ENCODE peak calls at places on chromosomes 3 and 15, in eight cellular contexts. One of them, this sample, is unnamed.

GRCh38 chr3:112681822-112682325 is 40.9 kb upstream of the CCDC80 start:
- DNase-seq in HCT116: no peak
- DNase-seq in endothelial cell of umbilical vein: peak; percentile 64
- DNase-seq in HL-60: no peak
- DNase-seq in stomach: no peak
- DNase-seq in sigmoid colon: no peak
- DNase-seq in breast epithelium: no peak
- DNase-seq in suprapubic skin: no peak
- DNase-seq in this sample: no peak

GRCh38 chr3:188562163-188562562 is 408.2 kb downstream of the LPP start:
- DNase-seq in HCT116: no peak
- DNase-seq in endothelial cell of umbilical vein: no peak
- DNase-seq in HL-60: no peak
- DNase-seq in stomach: no peak
- DNase-seq in sigmoid colon: no peak
- DNase-seq in breast epithelium: no peak
- DNase-seq in suprapubic skin: no peak
- DNase-seq in this sample: no peak

GRCh38 chr3:48685603-48686511 is at the start of gene NCKIPSD:
- DNase-seq in HCT116: peak; percentile 60
- DNase-seq in endothelial cell of umbilical vein: peak; percentile 84
- DNase-seq in HL-60: peak; percentile 71
- DNase-seq in stomach: peak; percentile 94
- DNase-seq in sigmoid colon: peak; percentile 93
- DNase-seq in breast epithelium: peak; percentile 90
- DNase-seq in suprapubic skin: peak; percentile 91
- DNase-seq in this sample: peak; percentile 93

GRCh38 chr15:32838820-32839219 is 121.0 kb downstream of the GREM1 start:
- DNase-seq in HCT116: no peak
- DNase-seq in endothelial cell of umbilical vein: peak; percentile 57
- DNase-seq in HL-60: no peak
- DNase-seq in stomach: no peak
- DNase-seq in sigmoid colon: no peak
- DNase-seq in breast epithelium: no peak
- DNase-seq in suprapubic skin: peak; percentile 83
- DNase-seq in this sample: no peak

GRCh38 chr3:171940250-171940649 is 97.1 kb downstream of the TMEM212 start:
- DNase-seq in HCT116: no peak
- DNase-seq in endothelial cell of umbilical vein: no peak
- DNase-seq in HL-60: no peak
- DNase-seq in stomach: no peak
- DNase-seq in sigmoid colon: no peak
- DNase-seq in breast epithelium: no peak
- DNase-seq in suprapubic skin: no peak
- DNase-seq in this sample: no peak

GRCh38 chr15:94360251-94360671 is 128.9 kb downstream of the MCTP2 start:
- DNase-seq in HCT116: no peak
- DNase-seq in endothelial cell of umbilical vein: no peak
- DNase-seq in HL-60: no peak
- DNase-seq in stomach: no peak
- DNase-seq in sigmoid colon: no peak
- DNase-seq in breast epithelium: no peak
- DNase-seq in suprapubic skin: no peak
- DNase-seq in this sample: no peak

GRCh38 chr3:61894988-61895935 is 333.9 kb downstream of the PTPRG start:
- DNase-seq in HCT116: peak; percentile 95
- DNase-seq in endothelial cell of umbilical vein: peak; percentile 93
- DNase-seq in HL-60: no peak
- DNase-seq in stomach: peak; percentile 80
- DNase-seq in sigmoid colon: peak; percentile 85
- DNase-seq in breast epithelium: no peak
- DNase-seq in suprapubic skin: no peak
- DNase-seq in this sample: peak; percentile 66

GRCh38 chr3:187970106-187970505 is 183.9 kb upstream of the LPP start:
- DNase-seq in HCT116: no peak
- DNase-seq in endothelial cell of umbilical vein: no peak
- DNase-seq in HL-60: no peak
- DNase-seq in stomach: no peak
- DNase-seq in sigmoid colon: no peak
- DNase-seq in breast epithelium: no peak
- DNase-seq in suprapubic skin: no peak
- DNase-seq in this sample: no peak

GRCh38 chr3:144109944-144110343 is 138.3 kb downstream of the DIPK2A start:
- DNase-seq in HCT116: no peak
- DNase-seq in endothelial cell of umbilical vein: no peak
- DNase-seq in HL-60: no peak
- DNase-seq in stomach: no peak
- DNase-seq in sigmoid colon: no peak
- DNase-seq in breast epithelium: no peak
- DNase-seq in suprapubic skin: no peak
- DNase-seq in this sample: no peak

GRCh38 chr3:39637807-39638206 is 170.3 kb downstream of the MOBP start:
- DNase-seq in HCT116: peak; percentile 31
- DNase-seq in endothelial cell of umbilical vein: peak; percentile 82
- DNase-seq in HL-60: peak; percentile 21
- DNase-seq in stomach: no peak
- DNase-seq in sigmoid colon: no peak
- DNase-seq in breast epithelium: no peak
- DNase-seq in suprapubic skin: no peak
- DNase-seq in this sample: peak; percentile 22

GRCh38 chr3:186497608-186498007 is 46.6 kb downstream of the CRYGS start:
- DNase-seq in HCT116: no peak
- DNase-seq in endothelial cell of umbilical vein: no peak
- DNase-seq in HL-60: no peak
- DNase-seq in stomach: no peak
- DNase-seq in sigmoid colon: no peak
- DNase-seq in breast epithelium: no peak
- DNase-seq in suprapubic skin: no peak
- DNase-seq in this sample: no peak

GRCh38 chr3:122975163-122975923 is 52.2 kb downstream of the SEMA5B start:
- DNase-seq in HCT116: no peak
- DNase-seq in endothelial cell of umbilical vein: no peak
- DNase-seq in HL-60: peak; percentile 10
- DNase-seq in stomach: no peak
- DNase-seq in sigmoid colon: peak; percentile 89
- DNase-seq in breast epithelium: peak; percentile 57
- DNase-seq in suprapubic skin: no peak
- DNase-seq in this sample: no peak

GRCh38 chr15:49620174-49620573 is 444 bp downstream of the FAM227B start:
- DNase-seq in HCT116: no peak
- DNase-seq in endothelial cell of umbilical vein: peak; percentile 56
- DNase-seq in HL-60: peak; percentile 63
- DNase-seq in stomach: no peak
- DNase-seq in sigmoid colon: no peak
- DNase-seq in breast epithelium: no peak
- DNase-seq in suprapubic skin: no peak
- DNase-seq in this sample: peak; percentile 5

GRCh38 chr3:82012775-82013174 is 251.3 kb upstream of the GBE1 start:
- DNase-seq in HCT116: no peak
- DNase-seq in endothelial cell of umbilical vein: peak; percentile 11
- DNase-seq in HL-60: no peak
- DNase-seq in stomach: no peak
- DNase-seq in sigmoid colon: no peak
- DNase-seq in breast epithelium: no peak
- DNase-seq in suprapubic skin: no peak
- DNase-seq in this sample: no peak

GRCh38 chr3:14253022-14253761 is 74.6 kb downstream of the LSM3 start:
- DNase-seq in HCT116: no peak
- DNase-seq in endothelial cell of umbilical vein: no peak
- DNase-seq in HL-60: no peak
- DNase-seq in stomach: no peak
- DNase-seq in sigmoid colon: no peak
- DNase-seq in breast epithelium: no peak
- DNase-seq in suprapubic skin: peak; percentile 80
- DNase-seq in this sample: no peak

GRCh38 chr15:97171556-97171955 is 788.9 kb upstream of the ARRDC4 start:
- DNase-seq in HCT116: no peak
- DNase-seq in endothelial cell of umbilical vein: no peak
- DNase-seq in HL-60: no peak
- DNase-seq in stomach: no peak
- DNase-seq in sigmoid colon: no peak
- DNase-seq in breast epithelium: no peak
- DNase-seq in suprapubic skin: no peak
- DNase-seq in this sample: no peak

GRCh38 chr3:136042608-136043221 is 77.2 kb downstream of the PPP2R3A start:
- DNase-seq in HCT116: peak; percentile 37
- DNase-seq in endothelial cell of umbilical vein: peak; percentile 67
- DNase-seq in HL-60: no peak
- DNase-seq in stomach: no peak
- DNase-seq in sigmoid colon: no peak
- DNase-seq in breast epithelium: no peak
- DNase-seq in suprapubic skin: no peak
- DNase-seq in this sample: peak; percentile 86

GRCh38 chr3:60053518-60054265 is 1003.9 kb upstream of the CFAP20DC start:
- DNase-seq in HCT116: no peak
- DNase-seq in endothelial cell of umbilical vein: no peak
- DNase-seq in HL-60: no peak
- DNase-seq in stomach: no peak
- DNase-seq in sigmoid colon: no peak
- DNase-seq in breast epithelium: no peak
- DNase-seq in suprapubic skin: no peak
- DNase-seq in this sample: no peak

GRCh38 chr3:59573911-59574310 is 524.1 kb upstream of the CFAP20DC start:
- DNase-seq in HCT116: no peak
- DNase-seq in endothelial cell of umbilical vein: no peak
- DNase-seq in HL-60: no peak
- DNase-seq in stomach: no peak
- DNase-seq in sigmoid colon: peak; percentile 74
- DNase-seq in breast epithelium: peak; percentile 71
- DNase-seq in suprapubic skin: no peak
- DNase-seq in this sample: no peak

GRCh38 chr15:60152386-60152785 is 148.3 kb downstream of the FOXB1 start:
- DNase-seq in HCT116: no peak
- DNase-seq in endothelial cell of umbilical vein: no peak
- DNase-seq in HL-60: no peak
- DNase-seq in stomach: no peak
- DNase-seq in sigmoid colon: no peak
- DNase-seq in breast epithelium: no peak
- DNase-seq in suprapubic skin: no peak
- DNase-seq in this sample: no peak

GRCh38 chr15:63379492-63380150 is 2.0 kb downstream of the CA12 start:
- DNase-seq in HCT116: no peak
- DNase-seq in endothelial cell of umbilical vein: no peak
- DNase-seq in HL-60: no peak
- DNase-seq in stomach: no peak
- DNase-seq in sigmoid colon: no peak
- DNase-seq in breast epithelium: no peak
- DNase-seq in suprapubic skin: no peak
- DNase-seq in this sample: no peak
- H3K4me3 ChIP-seq in HCT116: no peak overlapping the region
- H3K4me3 ChIP-seq in endothelial cell of umbilical vein: no peak overlapping the region
- H3K4me3 ChIP-seq in HL-60: no peak overlapping the region
- H3K4me3 ChIP-seq in stomach: no peak overlapping the region
- H3K4me3 ChIP-seq in sigmoid colon: no peak overlapping the region
- H3K4me3 ChIP-seq in breast epithelium: no peak overlapping the region
- H3K4me3 ChIP-seq in suprapubic skin: peak overlapping the region; percentile 59
- H3K4me3 ChIP-seq in this sample: peak overlapping the region; percentile 27

GRCh38 chr3:9386060-9386459 is 11.4 kb upstream of the SETD5 start:
- DNase-seq in HCT116: no peak
- DNase-seq in endothelial cell of umbilical vein: no peak
- DNase-seq in HL-60: no peak
- DNase-seq in stomach: no peak
- DNase-seq in sigmoid colon: no peak
- DNase-seq in breast epithelium: no peak
- DNase-seq in suprapubic skin: no peak
- DNase-seq in this sample: no peak
- TF ChIP-seq POLR2AphosphoS5 in HCT116: peak; percentile 11
- TF ChIP-seq POLR2AphosphoS5 in endothelial cell of umbilical vein: no peak
- TF ChIP-seq POLR2AphosphoS5 in HL-60: no peak
- TF ChIP-seq POLR2AphosphoS5 in stomach: no peak
- TF ChIP-seq POLR2AphosphoS5 in sigmoid colon: no peak
- TF ChIP-seq POLR2AphosphoS5 in breast epithelium: no peak
- TF ChIP-seq POLR2AphosphoS5 in suprapubic skin: no peak
- TF ChIP-seq POLR2AphosphoS5 in this sample: no peak

GRCh38 chr15:78641876-78642275 is 866 bp upstream of the CHRNB4 start:
- DNase-seq in HCT116: no peak
- DNase-seq in endothelial cell of umbilical vein: no peak
- DNase-seq in HL-60: no peak
- DNase-seq in stomach: no peak
- DNase-seq in sigmoid colon: no peak
- DNase-seq in breast epithelium: no peak
- DNase-seq in suprapubic skin: no peak
- DNase-seq in this sample: peak; percentile 43
- H3K4me3 ChIP-seq in HCT116: no peak overlapping the region
- H3K4me3 ChIP-seq in endothelial cell of umbilical vein: no peak overlapping the region
- H3K4me3 ChIP-seq in HL-60: no peak overlapping the region
- H3K4me3 ChIP-seq in stomach: no peak overlapping the region
- H3K4me3 ChIP-seq in sigmoid colon: no peak overlapping the region
- H3K4me3 ChIP-seq in breast epithelium: no peak overlapping the region
- H3K4me3 ChIP-seq in suprapubic skin: no peak overlapping the region
- H3K4me3 ChIP-seq in this sample: peak overlapping the region; percentile 88

GRCh38 chr3:29280675-29281264 is at the start of gene RBMS3:
- DNase-seq in HCT116: peak; percentile 48
- DNase-seq in endothelial cell of umbilical vein: peak; percentile 95
- DNase-seq in HL-60: no peak
- DNase-seq in stomach: peak; percentile 58
- DNase-seq in sigmoid colon: peak; percentile 97
- DNase-seq in breast epithelium: peak; percentile 60
- DNase-seq in suprapubic skin: peak; percentile 89
- DNase-seq in this sample: peak; percentile 86
- TF ChIP-seq POLR2AphosphoS5 in HCT116: no peak
- TF ChIP-seq POLR2AphosphoS5 in endothelial cell of umbilical vein: peak; percentile 51
- TF ChIP-seq POLR2AphosphoS5 in HL-60: no peak
- TF ChIP-seq POLR2AphosphoS5 in stomach: peak; percentile 71
- TF ChIP-seq POLR2AphosphoS5 in sigmoid colon: peak; percentile 90
- TF ChIP-seq POLR2AphosphoS5 in breast epithelium: peak; percentile 73
- TF ChIP-seq POLR2AphosphoS5 in suprapubic skin: peak; percentile 32
- TF ChIP-seq POLR2AphosphoS5 in this sample: no peak

GRCh38 chr3:42151596-42152145 is 60.5 kb downstream of the TRAK1 start:
- DNase-seq in HCT116: no peak
- DNase-seq in endothelial cell of umbilical vein: no peak
- DNase-seq in HL-60: no peak
- DNase-seq in stomach: no peak
- DNase-seq in sigmoid colon: no peak
- DNase-seq in breast epithelium: no peak
- DNase-seq in suprapubic skin: no peak
- DNase-seq in this sample: no peak
- H3K4me3 ChIP-seq in HCT116: no peak overlapping the region
- H3K4me3 ChIP-seq in endothelial cell of umbilical vein: no peak overlapping the region
- H3K4me3 ChIP-seq in HL-60: no peak overlapping the region
- H3K4me3 ChIP-seq in stomach: no peak overlapping the region
- H3K4me3 ChIP-seq in sigmoid colon: no peak overlapping the region
- H3K4me3 ChIP-seq in breast epithelium: no peak overlapping the region
- H3K4me3 ChIP-seq in suprapubic skin: no peak overlapping the region
- H3K4me3 ChIP-seq in this sample: no peak overlapping the region

GRCh38 chr3:32226875-32227500 is 11.5 kb upstream of the CMTM8 start:
- DNase-seq in HCT116: peak; percentile 69
- DNase-seq in endothelial cell of umbilical vein: peak; percentile 70
- DNase-seq in HL-60: no peak
- DNase-seq in stomach: no peak
- DNase-seq in sigmoid colon: no peak
- DNase-seq in breast epithelium: no peak
- DNase-seq in suprapubic skin: no peak
- DNase-seq in this sample: no peak
- TF ChIP-seq POLR2AphosphoS5 in HCT116: peak; percentile 17
- TF ChIP-seq POLR2AphosphoS5 in endothelial cell of umbilical vein: peak; percentile 72
- TF ChIP-seq POLR2AphosphoS5 in HL-60: no peak
- TF ChIP-seq POLR2AphosphoS5 in stomach: no peak
- TF ChIP-seq POLR2AphosphoS5 in sigmoid colon: no peak
- TF ChIP-seq POLR2AphosphoS5 in breast epithelium: no peak
- TF ChIP-seq POLR2AphosphoS5 in suprapubic skin: no peak
- TF ChIP-seq POLR2AphosphoS5 in this sample: no peak